ENCODE peak calls at places on chromosomes 7 and 10, in seven cellular contexts. K, Q, B, Y, L, H and N are unnamed samples.

GRCh38 chr7:19969859-19970493 is 196.6 kb upstream of the TMEM196 start:
- DNase-seq in Y (no peak), H (no peak), L (no peak), B (peak; percentile 34), K (no peak), Q (no peak), N (no peak)

GRCh38 chr10:49313501-49314070 is 14.6 kb downstream of the C10orf71 start:
- DNase-seq in Y (no peak), L (no peak), K (no peak), Q (no peak), B (no peak), H (no peak), N (no peak)

GRCh38 chr7:16889851-16890443 is 8.2 kb upstream of the AGR3 start:
- DNase-seq in L (no peak), Y (no peak), Q (no peak), B (no peak), K (no peak), H (no peak), N (no peak)

GRCh38 chr10:48750019-48750418 is 65.3 kb downstream of the WDFY4 start:
- DNase-seq in Y (no peak), K (no peak), B (no peak), L (no peak), Q (no peak), H (no peak), N (no peak)

GRCh38 chr10:128567561-128567960 is 441.3 kb upstream of the MKI67 start:
- DNase-seq in L (no peak), Y (no peak), Q (no peak), H (no peak), K (no peak), B (no peak), N (no peak)

GRCh38 chr10:80530251-80530650 is 7.5 kb upstream of the SH2D4B start:
- DNase-seq in Q (peak; percentile 43), H (no peak), Y (no peak), B (peak; percentile 34), L (no peak), K (peak; percentile 25), N (no peak)

GRCh38 chr7:2484868-2485267 is 8.7 kb upstream of the GRIFIN start:
- DNase-seq in B (no peak), K (peak; percentile 20), Y (no peak), H (no peak), L (no peak), Q (no peak), N (no peak)

GRCh38 chr7:76403780-76404494 is 5.6 kb downstream of the SSC4D start:
- DNase-seq in B (no peak), Y (no peak), K (no peak), L (no peak), Q (no peak), H (no peak), N (no peak)

GRCh38 chr7:114787556-114787955 is 134.3 kb upstream of the MDFIC start:
- DNase-seq in Y (no peak), Q (no peak), H (no peak), K (no peak), L (no peak), B (no peak), N (no peak)

GRCh38 chr7:151756076-151756731 is 120.7 kb downstream of the PRKAG2 start:
- DNase-seq in L (no peak), Q (peak; percentile 56), Y (peak; percentile 39), K (peak; percentile 65), H (no peak), B (peak; percentile 62), N (no peak)

DNA sequence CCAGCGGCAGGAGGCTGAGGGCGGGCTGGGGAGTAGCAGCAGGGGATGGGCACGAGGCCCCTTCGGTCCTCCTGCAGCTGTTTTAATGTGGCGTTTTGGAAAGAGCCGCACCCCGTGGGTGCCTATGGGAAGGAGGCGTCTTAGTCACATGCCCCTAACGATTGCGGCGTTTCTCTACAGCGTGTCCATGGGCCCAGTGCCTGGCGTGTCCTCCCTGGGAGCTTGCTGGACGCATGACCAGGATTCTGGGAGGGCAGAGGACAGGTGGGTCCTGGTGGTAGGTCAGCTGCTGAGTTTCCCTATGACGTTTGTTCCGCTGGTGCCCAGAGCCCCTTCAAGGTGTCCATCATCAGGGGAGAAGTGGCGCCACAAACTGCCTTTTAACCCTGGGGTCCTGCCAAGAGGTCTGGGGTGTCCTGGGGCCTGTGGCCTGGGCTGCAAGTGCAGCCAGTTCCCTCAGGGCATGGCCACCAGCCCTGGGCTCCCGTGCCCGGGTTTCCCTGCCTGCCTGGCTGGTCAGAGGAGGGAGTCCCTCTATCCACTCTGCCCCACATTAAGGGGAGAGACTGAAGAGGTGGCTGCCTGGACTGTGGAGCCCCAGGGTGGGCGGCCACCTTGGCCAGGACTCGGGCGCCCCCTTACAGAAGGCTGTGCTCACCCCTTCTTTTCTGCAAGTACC is 48.7 kb downstream of the PWWP2B start:
- DNase-seq in L (no peak), Y (no peak), Q (no peak), K (no peak), B (no peak), H (no peak), N (no peak)
- H3K4me1 ChIP-seq in L (peaks cover 11% of the 10 kb centered on the region), Y (peaks cover 63% of the 10 kb centered on the region), Q (peaks cover 49% of the 10 kb centered on the region), K (no peaks in the 10 kb centered on the region), B (no peaks in the 10 kb centered on the region), H (peaks cover 6% of the 10 kb centered on the region), N (peaks cover 12% of the 10 kb centered on the region)

DNA sequence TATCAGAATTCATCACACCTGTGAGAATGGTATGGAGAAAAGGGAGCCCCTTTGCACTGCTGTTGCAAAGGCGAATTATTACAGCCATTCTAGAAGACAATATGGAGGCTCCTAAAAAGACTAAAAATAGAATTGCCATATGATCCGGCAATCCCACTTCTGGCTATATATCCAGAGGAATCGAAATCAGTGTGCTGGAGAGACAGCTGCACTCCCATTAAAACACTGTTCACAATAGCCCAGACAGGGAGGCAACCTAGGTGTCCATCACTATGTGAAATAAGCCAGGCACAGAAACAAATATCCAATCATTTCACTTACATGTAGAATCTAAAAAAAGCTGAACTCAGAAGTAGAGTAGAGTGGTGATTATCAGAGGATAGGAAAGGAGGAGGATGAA is 26.0 kb upstream of the GJD4 start:
- DNase-seq in L (no peak), Q (no peak), H (no peak), Y (no peak), K (no peak), B (no peak), N (no peak)
- H3K27ac ChIP-seq in L (no peak overlapping the region), Q (no peak overlapping the region), H (no peak overlapping the region), Y (no peak overlapping the region), K (no peak overlapping the region), B (no peak overlapping the region), N (no peak overlapping the region)

GRCh38 chr10:24465124-24465874 is 256.4 kb downstream of the KIAA1217 start:
- DNase-seq in B (peak; percentile 91), Y (no peak), Q (no peak), H (peak; percentile 90), K (peak; percentile 93), L (peak; percentile 70), N (no peak)
- H3K4me1 ChIP-seq in B (peaks cover 61% of the 10 kb centered on the region), Y (no peaks in the 10 kb centered on the region), Q (no peaks in the 10 kb centered on the region), H (peaks cover 10% of the 10 kb centered on the region), K (peaks cover 10% of the 10 kb centered on the region), L (peaks cover 2% of the 10 kb centered on the region), N (no peaks in the 10 kb centered on the region)

GRCh38 chr7:22802426-22802825 is 20.2 kb downstream of the TOMM7 start:
- DNase-seq in K (no peak), B (no peak), Q (no peak), Y (no peak), L (no peak), H (no peak), N (no peak)
- H3K27ac ChIP-seq in K (no peak overlapping the region), B (no peak overlapping the region), Q (no peak overlapping the region), Y (no peak overlapping the region), L (no peak overlapping the region), H (no peak overlapping the region), N (no peak overlapping the region)

DNA sequence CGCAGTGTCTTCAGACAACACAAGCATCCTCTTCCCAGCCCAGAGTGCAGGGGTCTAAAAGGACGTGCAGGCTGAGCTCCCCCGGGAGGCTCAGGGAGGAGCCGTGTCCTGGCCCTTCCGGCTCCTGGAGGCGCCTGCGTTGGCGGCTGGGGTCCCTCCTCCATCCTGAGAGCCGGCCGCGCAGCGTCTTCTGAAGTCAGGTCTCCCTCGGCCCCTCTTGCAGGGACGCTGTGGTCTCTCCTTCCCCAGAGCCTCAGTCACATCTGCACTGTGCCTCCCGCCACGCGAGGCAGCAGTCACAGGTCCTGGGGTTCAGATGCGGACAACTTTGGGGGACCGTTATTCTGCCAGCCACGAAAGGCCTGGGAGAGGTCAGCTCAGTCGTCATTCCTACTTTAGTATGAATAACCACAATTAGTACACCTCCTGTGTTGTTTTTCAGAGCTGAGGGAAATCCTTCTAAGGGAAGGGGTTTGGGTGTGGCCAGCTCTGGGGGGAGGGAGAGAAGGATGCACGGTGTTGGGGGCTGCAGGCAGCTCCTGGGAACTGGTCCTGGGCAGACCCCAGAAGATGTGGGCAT is 41.2 kb downstream of the FAM20C start:
- DNase-seq in H (no peak), Y (no peak), Q (no peak), L (no peak), B (peak; percentile 42), K (peak; percentile 37), N (no peak)
- H3K4me1 ChIP-seq in H (peaks cover 39% of the 10 kb centered on the region), Y (peaks cover 19% of the 10 kb centered on the region), Q (no peaks in the 10 kb centered on the region), L (peaks cover 33% of the 10 kb centered on the region), B (peaks cover 43% of the 10 kb centered on the region), K (peaks cover 51% of the 10 kb centered on the region), N (no peaks in the 10 kb centered on the region)

GRCh38 chr10:63506554-63506953 is 14.6 kb upstream of the REEP3 start:
- DNase-seq in H (no peak), L (no peak), K (no peak), Q (no peak), B (no peak), Y (no peak), N (no peak)

GRCh38 chr10:63505562-63505961 is 15.6 kb upstream of the REEP3 start:
- DNase-seq in H (no peak), B (no peak), L (no peak), K (no peak), Q (no peak), Y (no peak), N (no peak)

GRCh38 chr10:63502832-63503231 is 18.4 kb upstream of the REEP3 start:
- DNase-seq in Y (no peak), H (no peak), L (no peak), Q (no peak), B (no peak), K (no peak), N (no peak)

GRCh38 chr10:63503395-63503794 is 17.8 kb upstream of the REEP3 start:
- DNase-seq in Q (no peak), K (no peak), H (no peak), B (no peak), L (no peak), Y (no peak), N (no peak)

GRCh38 chr10:63504145-63504881 is 16.9 kb upstream of the REEP3 start:
- DNase-seq in H (no peak), L (no peak), Y (no peak), B (no peak), Q (no peak), K (no peak), N (no peak)
- H3K27ac ChIP-seq in H (peak overlapping the region; percentile 51), L (no peak overlapping the region), Y (peak overlapping the region; percentile 63), B (no peak overlapping the region), Q (no peak overlapping the region), K (no peak overlapping the region), N (no peak overlapping the region)

DNA sequence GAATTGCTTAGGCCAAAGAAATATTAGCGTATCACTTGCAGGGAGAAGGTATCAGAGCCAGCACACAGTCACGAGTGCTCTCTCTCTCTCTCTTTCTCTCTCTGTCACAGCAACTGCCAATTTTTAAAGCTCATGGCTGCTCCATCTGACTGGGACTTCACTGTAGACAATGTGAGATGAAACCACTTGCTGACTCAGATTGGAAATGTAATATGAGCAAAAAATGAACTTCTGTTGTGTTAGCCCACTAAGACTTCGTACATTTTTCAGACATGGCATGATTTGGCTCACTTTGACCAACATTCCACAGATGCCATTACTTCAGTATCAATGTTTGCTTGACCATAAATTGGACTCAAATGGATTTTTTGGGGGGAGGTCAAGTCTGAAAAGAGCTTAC is 68.1 kb downstream of the DGKB start:
- DNase-seq in Q (no peak), Y (no peak), B (peak; percentile 78), L (no peak), K (peak; percentile 58), H (no peak), N (no peak)
- H3K4me1 ChIP-seq in Q (no peaks in the 10 kb centered on the region), Y (no peaks in the 10 kb centered on the region), B (peaks cover 66% of the 10 kb centered on the region), L (no peaks in the 10 kb centered on the region), K (no peaks in the 10 kb centered on the region), H (no peaks in the 10 kb centered on the region), N (peaks cover 5% of the 10 kb centered on the region)